ENCODE peak calls at places on chromosomes 13 and 19, in nine cellular contexts. J is suprapubic skin, K is esophagus muscularis mucosa, M is esophagus squamous epithelium, S is lower leg skin, B is thyroid gland, Z is uterus, I is right lobe of liver, P is stomach. D is an unnamed sample.

GRCh38 chr19:7257148-7258041 is 36.8 kb downstream of the INSR start:
- DNase-seq in J (peak; percentile 81), K (no peak), M (no peak), S (peak; percentile 77), B (no peak), Z (peak; percentile 81), I (no peak), P (peak; percentile 59), D (peak; percentile 58)

GRCh38 chr19:54207908-54208783 is 7.5 kb downstream of the RPS9 start:
- DNase-seq in J (peak; percentile 81), K (peak; percentile 92), M (no peak), S (peak; percentile 79), B (peak; percentile 24), Z (no peak), I (peak; percentile 74), P (peak; percentile 71), D (peak; percentile 78)

GRCh38 chr19:15115080-15115479 is 7.9 kb downstream of the SYDE1 start:
- DNase-seq in J (no peak), K (no peak), M (no peak), S (no peak), B (peak; percentile 30), Z (peak; percentile 77), I (peak; percentile 85), P (peak; percentile 43), D (peak; percentile 64)

GRCh38 chr19:8698433-8699063 is at the start of gene ACTL9:
- DNase-seq in J (no peak), K (no peak), M (no peak), S (no peak), B (no peak), Z (no peak), I (no peak), P (no peak), D (peak; percentile 21)

GRCh38 chr19:55451522-55452380 is 8.7 kb upstream of the SHISA7 start:
- DNase-seq in J (no peak), K (no peak), M (no peak), S (no peak), B (no peak), Z (no peak), I (peak; percentile 44), P (no peak), D (no peak)

GRCh38 chr19:37306383-37306963 is 64.4 kb upstream of the ZNF527 start:
- DNase-seq in J (no peak), K (no peak), M (no peak), S (no peak), B (no peak), Z (no peak), I (no peak), P (no peak), D (peak; percentile 46)

GRCh38 chr19:38003427-38004099 is 96.6 kb downstream of the SIPA1L3 start:
- DNase-seq in J (peak; percentile 87), K (no peak), M (no peak), S (peak; percentile 56), B (peak; percentile 84), Z (peak; percentile 55), I (no peak), P (peak; percentile 77), D (peak; percentile 49)

GRCh38 chr13:106683918-106684317 is 116.0 kb upstream of the ARGLU1 start:
- DNase-seq in J (no peak), K (peak; percentile 85), M (no peak), S (no peak), B (no peak), Z (no peak), I (no peak), P (no peak), D (no peak)

GRCh38 chr19:37654525-37654832 is 786 bp downstream of the ZFP30 start:
- DNase-seq in J (no peak), K (no peak), M (no peak), S (no peak), B (no peak), Z (no peak), I (no peak), P (no peak), D (no peak)

GRCh38 chr19:1076951-1077350 is 10.0 kb downstream of the ARHGAP45 start:
- DNase-seq in J (peak; percentile 77), K (no peak), M (peak; percentile 51), S (peak; percentile 66), B (peak; percentile 72), Z (no peak), I (no peak), P (peak; percentile 92), D (no peak)

GRCh38 chr13:113059891-113060290 is 45.7 kb upstream of the F7 start:
- DNase-seq in J (peak; percentile 41), K (no peak), M (no peak), S (no peak), B (no peak), Z (no peak), I (no peak), P (no peak), D (no peak)

GRCh38 chr19:50381881-50382729 is 2.0 kb upstream of the POLD1 start:
- DNase-seq in J (no peak), K (no peak), M (no peak), S (no peak), B (no peak), Z (no peak), I (no peak), P (no peak), D (no peak)

GRCh38 chr13:113064534-113065405 is 40.8 kb upstream of the F7 start:
- DNase-seq in J (no peak), K (no peak), M (no peak), S (no peak), B (peak; percentile 43), Z (no peak), I (no peak), P (no peak), D (no peak)

GRCh38 chr19:38952395-38953165 is 21.8 kb downstream of the MRPS12 start:
- DNase-seq in J (no peak), K (no peak), M (no peak), S (no peak), B (no peak), Z (no peak), I (no peak), P (peak; percentile 39), D (peak; percentile 70)

GRCh38 chr19:2324220-2324948 is 4.0 kb downstream of the LSM7 start:
- DNase-seq in J (no peak), K (no peak), M (no peak), S (no peak), B (no peak), Z (no peak), I (no peak), P (no peak), D (no peak)

GRCh38 chr19:53308339-53308811 is 25.2 kb upstream of the ZNF845 start:
- DNase-seq in J (no peak), K (no peak), M (no peak), S (no peak), B (peak; percentile 44), Z (no peak), I (no peak), P (no peak), D (peak; percentile 72)

GRCh38 chr13:79462895-79463294 is 18.1 kb upstream of the NDFIP2 start:
- DNase-seq in J (no peak), K (no peak), M (no peak), S (no peak), B (no peak), Z (no peak), I (no peak), P (no peak), D (no peak)

DNA sequence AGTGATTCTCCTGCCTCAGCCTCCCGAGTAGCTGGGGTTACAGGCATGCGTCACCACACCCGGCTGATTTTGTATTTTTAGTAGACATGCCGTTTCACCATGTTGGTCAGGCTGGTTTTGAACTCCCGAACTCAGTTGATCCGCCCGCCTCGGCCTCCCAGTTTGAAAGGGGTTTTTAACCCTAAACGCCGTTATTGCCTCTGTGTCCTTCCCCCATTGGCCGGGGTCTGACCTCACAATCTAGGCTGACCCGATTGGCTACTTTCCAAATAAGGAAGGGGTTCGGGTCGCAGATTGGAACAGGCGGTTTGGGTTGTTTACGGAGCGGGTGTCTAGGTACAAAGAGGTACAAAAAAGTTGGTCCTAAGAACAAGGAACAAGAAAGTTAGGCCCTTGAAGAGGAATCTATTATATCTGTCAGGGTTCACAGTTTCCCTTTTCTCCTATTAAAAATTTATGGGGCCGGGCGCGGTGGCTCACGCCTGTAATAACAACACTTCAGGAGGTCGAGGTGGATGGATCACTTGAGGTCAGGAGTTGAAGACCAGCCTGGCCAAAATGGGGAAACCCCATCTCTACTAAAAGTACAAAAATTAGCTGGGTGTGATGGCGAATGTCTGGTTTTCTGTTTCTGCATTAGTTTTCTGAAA is 1.0 kb downstream of the ZNF253 start:
- DNase-seq in J (no peak), K (no peak), M (no peak), S (peak; percentile 14), B (peak; percentile 42), Z (no peak), I (no peak), P (no peak), D (peak; percentile 20)
- TF ChIP-seq POLR2A in J (no peak), K (no peak), M (no peak), S (no peak), B (no peak), Z (no peak), I (no peak), P (no peak), D (no peak)

GRCh38 chr13:77430377-77430951 is 103.6 kb upstream of the MYCBP2 start:
- DNase-seq in J (no peak), K (no peak), M (no peak), S (no peak), B (no peak), Z (no peak), I (no peak), P (no peak), D (no peak)
- TF ChIP-seq POLR2A in J (no peak), K (no peak), M (no peak), S (no peak), B (no peak), Z (no peak), I (no peak), P (no peak), D (no peak)

GRCh38 chr19:45972081-45972943 is 1.4 kb downstream of the NOVA2 start:
- DNase-seq in J (no peak), K (no peak), M (no peak), S (peak; percentile 21), B (no peak), Z (no peak), I (no peak), P (no peak), D (no peak)

GRCh38 chr19:45975296-45975695 is 1.6 kb upstream of the NOVA2 start:
- DNase-seq in J (no peak), K (no peak), M (no peak), S (no peak), B (no peak), Z (no peak), I (no peak), P (no peak), D (no peak)

GRCh38 chr19:45971260-45971902 is 2.3 kb downstream of the NOVA2 start:
- DNase-seq in J (no peak), K (no peak), M (no peak), S (no peak), B (no peak), Z (no peak), I (no peak), P (no peak), D (no peak)

GRCh38 chr19:45972944-45973525 is 630 bp downstream of the NOVA2 start:
- DNase-seq in J (no peak), K (no peak), M (no peak), S (no peak), B (no peak), Z (no peak), I (no peak), P (no peak), D (no peak)

GRCh38 chr19:45973564-45974338 is at the start of gene NOVA2:
- DNase-seq in J (no peak), K (no peak), M (no peak), S (no peak), B (peak; percentile 25), Z (peak; percentile 42), I (peak; percentile 65), P (peak; percentile 36), D (peak; percentile 85)
- TF ChIP-seq POLR2A in J (no peak), K (no peak), M (peak; percentile 12), S (no peak), B (no peak), Z (peak; percentile 61), I (no peak), P (no peak), D (no peak)

GRCh38 chr19:10115392-10116084 is 4.0 kb downstream of the P2RY11 start:
- DNase-seq in J (no peak), K (no peak), M (no peak), S (no peak), B (no peak), Z (no peak), I (no peak), P (no peak), D (no peak)
- TF ChIP-seq POLR2A in J (no peak), K (no peak), M (no peak), S (no peak), B (no peak), Z (no peak), I (no peak), P (no peak), D (no peak)

D was measured in testis.